ENCODE peak calls at places on chromosomes 11 and 22, in five cellular contexts. One of them, this sample, is unnamed.

GRCh38 chr11:16606784-16607674 is 131.4 kb upstream of the C11orf58 start:
- DNase-seq in body of pancreas: peak; percentile 59
- DNase-seq in stomach: peak; percentile 28
- DNase-seq in A549: no peak
- DNase-seq in suprapubic skin: peak; percentile 64
- DNase-seq in this sample: no peak

GRCh38 chr11:113249491-113249763 is 65.0 kb upstream of the TTC12 start:
- DNase-seq in body of pancreas: no peak
- DNase-seq in stomach: no peak
- DNase-seq in A549: no peak
- DNase-seq in suprapubic skin: no peak
- DNase-seq in this sample: no peak

GRCh38 chr11:132623496-132623895 is 908.8 kb downstream of the OPCML start:
- DNase-seq in body of pancreas: no peak
- DNase-seq in stomach: no peak
- DNase-seq in A549: no peak
- DNase-seq in suprapubic skin: no peak
- DNase-seq in this sample: no peak

GRCh38 chr11:4154503-4154902 is 59.9 kb downstream of the RRM1 start:
- DNase-seq in body of pancreas: no peak
- DNase-seq in stomach: no peak
- DNase-seq in A549: no peak
- DNase-seq in suprapubic skin: no peak
- DNase-seq in this sample: no peak

GRCh38 chr11:77301510-77301909 is at the start of gene GDPD4:
- DNase-seq in body of pancreas: no peak
- DNase-seq in stomach: no peak
- DNase-seq in A549: no peak
- DNase-seq in suprapubic skin: no peak
- DNase-seq in this sample: no peak

GRCh38 chr22:47678667-47679287 is 916.3 kb downstream of the TBC1D22A start:
- DNase-seq in body of pancreas: no peak
- DNase-seq in stomach: no peak
- DNase-seq in A549: no peak
- DNase-seq in suprapubic skin: no peak
- DNase-seq in this sample: no peak

GRCh38 chr11:76663912-76664440 is 6.6 kb downstream of the LRRC32 start:
- DNase-seq in body of pancreas: no peak
- DNase-seq in stomach: no peak
- DNase-seq in A549: no peak
- DNase-seq in suprapubic skin: peak; percentile 44
- DNase-seq in this sample: no peak

GRCh38 chr22:31917227-31917921 is 27.0 kb upstream of the YWHAH start:
- DNase-seq in body of pancreas: peak; percentile 9
- DNase-seq in stomach: no peak
- DNase-seq in A549: no peak
- DNase-seq in suprapubic skin: no peak
- DNase-seq in this sample: no peak

GRCh38 chr11:120180571-120181445 is 30.0 kb upstream of the OAF start:
- DNase-seq in body of pancreas: no peak
- DNase-seq in stomach: peak; percentile 20
- DNase-seq in A549: no peak
- DNase-seq in suprapubic skin: peak; percentile 66
- DNase-seq in this sample: peak; percentile 92

GRCh38 chr11:111335596-111335995 is 37.2 kb downstream of the POU2AF3 start:
- DNase-seq in body of pancreas: no peak
- DNase-seq in stomach: no peak
- DNase-seq in A549: no peak
- DNase-seq in suprapubic skin: no peak
- DNase-seq in this sample: no peak

GRCh38 chr11:22521226-22521625 is 104.4 kb downstream of the FANCF start:
- DNase-seq in body of pancreas: no peak
- DNase-seq in stomach: no peak
- DNase-seq in A549: no peak
- DNase-seq in suprapubic skin: no peak
- DNase-seq in this sample: no peak

GRCh38 chr22:21726650-21727049 is 8.9 kb downstream of the YPEL1 start:
- DNase-seq in body of pancreas: peak; percentile 60
- DNase-seq in stomach: no peak
- DNase-seq in A549: peak; percentile 20
- DNase-seq in suprapubic skin: no peak
- DNase-seq in this sample: no peak

GRCh38 chr11:85094795-85095194 is 532.3 kb downstream of the DLG2 start:
- DNase-seq in body of pancreas: no peak
- DNase-seq in stomach: no peak
- DNase-seq in A549: no peak
- DNase-seq in suprapubic skin: no peak
- DNase-seq in this sample: no peak

GRCh38 chr11:61695917-61696316 is 15.7 kb downstream of the DAGLA start:
- DNase-seq in body of pancreas: peak; percentile 84
- DNase-seq in stomach: peak; percentile 78
- DNase-seq in A549: peak; percentile 83
- DNase-seq in suprapubic skin: peak; percentile 93
- DNase-seq in this sample: no peak

GRCh38 chr11:26951849-26952515 is 41.9 kb upstream of the FIBIN start:
- DNase-seq in body of pancreas: no peak
- DNase-seq in stomach: no peak
- DNase-seq in A549: no peak
- DNase-seq in suprapubic skin: no peak
- DNase-seq in this sample: no peak

GRCh38 chr22:43260818-43261217 is 73.9 kb upstream of the TTLL12 start:
- DNase-seq in body of pancreas: no peak
- DNase-seq in stomach: no peak
- DNase-seq in A549: no peak
- DNase-seq in suprapubic skin: no peak
- DNase-seq in this sample: no peak

GRCh38 chr11:104064016-104064630 is 27.7 kb downstream of the DDI1 start:
- DNase-seq in body of pancreas: no peak
- DNase-seq in stomach: no peak
- DNase-seq in A549: no peak
- DNase-seq in suprapubic skin: no peak
- DNase-seq in this sample: no peak

GRCh38 chr11:122149232-122149631 is 33.2 kb upstream of the BLID start:
- DNase-seq in body of pancreas: no peak
- DNase-seq in stomach: no peak
- DNase-seq in A549: no peak
- DNase-seq in suprapubic skin: no peak
- DNase-seq in this sample: no peak

GRCh38 chr11:3669742-3670183 is 1.4 kb downstream of the CHRNA10 start:
- DNase-seq in body of pancreas: no peak
- DNase-seq in stomach: no peak
- DNase-seq in A549: no peak
- DNase-seq in suprapubic skin: no peak
- DNase-seq in this sample: no peak

GRCh38 chr11:102012946-102013345 is 34.3 kb upstream of the CFAP300 start:
- DNase-seq in body of pancreas: no peak
- DNase-seq in stomach: no peak
- DNase-seq in A549: no peak
- DNase-seq in suprapubic skin: no peak
- DNase-seq in this sample: no peak

GRCh38 chr11:8086001-8086479 is 5.0 kb downstream of the TUB start:
- DNase-seq in body of pancreas: no peak
- DNase-seq in stomach: no peak
- DNase-seq in A549: no peak
- DNase-seq in suprapubic skin: no peak
- DNase-seq in this sample: no peak

GRCh38 chr11:32033491-32033890 is 57.4 kb upstream of the RCN1 start:
- DNase-seq in body of pancreas: no peak
- DNase-seq in stomach: no peak
- DNase-seq in A549: no peak
- DNase-seq in suprapubic skin: no peak
- DNase-seq in this sample: no peak

GRCh38 chr22:47124451-47124881 is 362.0 kb downstream of the TBC1D22A start:
- DNase-seq in body of pancreas: no peak
- DNase-seq in stomach: no peak
- DNase-seq in A549: no peak
- DNase-seq in suprapubic skin: peak; percentile 61
- DNase-seq in this sample: no peak

GRCh38 chr11:45038923-45039322 is 88.2 kb upstream of the TP53I11 start:
- DNase-seq in body of pancreas: no peak
- DNase-seq in stomach: no peak
- DNase-seq in A549: no peak
- DNase-seq in suprapubic skin: no peak
- DNase-seq in this sample: no peak

GRCh38 chr22:41238570-41239442 is 1.9 kb downstream of the CHADL start:
- DNase-seq in body of pancreas: no peak
- DNase-seq in stomach: peak; percentile 63
- DNase-seq in A549: no peak
- DNase-seq in suprapubic skin: no peak
- DNase-seq in this sample: no peak

GRCh38 chr11:34214961-34215805 is 109.8 kb downstream of the NAT10 start:
- DNase-seq in body of pancreas: no peak
- DNase-seq in stomach: no peak
- DNase-seq in A549: peak; percentile 63
- DNase-seq in suprapubic skin: no peak
- DNase-seq in this sample: no peak

GRCh38 chr22:10780281-10780680 is 4747.7 kb upstream of the OR11H1 start:
- DNase-seq in body of pancreas: no peak
- DNase-seq in stomach: no peak
- DNase-seq in A549: no peak
- DNase-seq in suprapubic skin: no peak
- DNase-seq in this sample: no peak

GRCh38 chr11:116990061-116990473 is 108.2 kb downstream of the SIK3 start:
- DNase-seq in body of pancreas: peak; percentile 30
- DNase-seq in stomach: no peak
- DNase-seq in A549: no peak
- DNase-seq in suprapubic skin: no peak
- DNase-seq in this sample: no peak

GRCh38 chr11:36333897-36334296 is 37.8 kb downstream of the PRR5L start:
- DNase-seq in body of pancreas: no peak
- DNase-seq in stomach: no peak
- DNase-seq in A549: no peak
- DNase-seq in suprapubic skin: no peak
- DNase-seq in this sample: no peak

GRCh38 chr22:25546751-25547150 is 17.7 kb upstream of the GRK3 start:
- DNase-seq in body of pancreas: no peak
- DNase-seq in stomach: no peak
- DNase-seq in A549: no peak
- DNase-seq in suprapubic skin: no peak
- DNase-seq in this sample: no peak

DNA sequence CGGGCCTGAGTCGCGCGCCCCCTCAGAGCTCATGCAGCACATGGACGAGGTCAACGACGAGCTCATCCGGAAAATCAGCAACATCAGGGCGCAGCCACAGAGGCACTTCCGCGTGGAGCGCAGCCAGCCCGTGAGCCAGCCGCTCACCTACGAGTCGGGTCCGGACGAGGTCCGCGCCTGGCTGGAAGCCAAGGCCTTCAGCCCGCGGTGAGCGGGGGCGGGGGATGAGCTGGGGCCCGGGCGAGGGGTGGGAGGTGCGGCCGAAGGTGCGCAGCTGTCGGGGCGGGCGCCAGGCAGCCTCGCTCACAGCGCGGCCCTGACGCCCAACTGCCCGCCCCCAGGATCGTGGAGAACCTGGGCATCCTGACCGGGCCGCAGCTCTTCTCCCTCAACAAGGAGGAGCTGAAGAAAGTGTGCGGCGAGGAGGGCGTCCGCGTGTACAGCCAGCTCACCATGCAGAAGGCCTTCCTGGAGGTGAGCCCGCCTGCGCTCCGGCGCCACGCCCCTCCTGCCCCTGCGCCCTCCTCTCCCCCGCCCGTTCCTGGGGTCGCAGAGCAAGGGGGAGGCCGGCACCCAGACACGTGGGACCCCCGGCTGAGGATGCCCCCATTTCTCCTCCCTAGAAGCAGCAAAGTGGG is 20.4 kb downstream of the EPS8L2 start:
- DNase-seq in body of pancreas: peak; percentile 89
- DNase-seq in stomach: peak; percentile 83
- DNase-seq in A549: no peak
- DNase-seq in suprapubic skin: peak; percentile 76
- DNase-seq in this sample: peak; percentile 80
- H3K27ac ChIP-seq in body of pancreas: peak overlapping the region; percentile 86
- H3K27ac ChIP-seq in stomach: peak overlapping the region; percentile 66
- H3K27ac ChIP-seq in A549: peak overlapping the region; percentile 93
- H3K27ac ChIP-seq in suprapubic skin: peak overlapping the region; percentile 48
- H3K27ac ChIP-seq in this sample: peak overlapping the region; percentile 81

GRCh38 chr11:68459886-68460740 is 439 bp upstream of the PPP6R3 start:
- DNase-seq in body of pancreas: peak; percentile 98
- DNase-seq in stomach: peak; percentile 96
- DNase-seq in A549: peak; percentile 98
- DNase-seq in suprapubic skin: peak; percentile 98
- DNase-seq in this sample: peak; percentile 100
- TF ChIP-seq CTCF in body of pancreas: no peak
- TF ChIP-seq CTCF in stomach: no peak
- TF ChIP-seq CTCF in A549: no peak
- TF ChIP-seq CTCF in suprapubic skin: no peak
- TF ChIP-seq CTCF in this sample: no peak

DNA sequence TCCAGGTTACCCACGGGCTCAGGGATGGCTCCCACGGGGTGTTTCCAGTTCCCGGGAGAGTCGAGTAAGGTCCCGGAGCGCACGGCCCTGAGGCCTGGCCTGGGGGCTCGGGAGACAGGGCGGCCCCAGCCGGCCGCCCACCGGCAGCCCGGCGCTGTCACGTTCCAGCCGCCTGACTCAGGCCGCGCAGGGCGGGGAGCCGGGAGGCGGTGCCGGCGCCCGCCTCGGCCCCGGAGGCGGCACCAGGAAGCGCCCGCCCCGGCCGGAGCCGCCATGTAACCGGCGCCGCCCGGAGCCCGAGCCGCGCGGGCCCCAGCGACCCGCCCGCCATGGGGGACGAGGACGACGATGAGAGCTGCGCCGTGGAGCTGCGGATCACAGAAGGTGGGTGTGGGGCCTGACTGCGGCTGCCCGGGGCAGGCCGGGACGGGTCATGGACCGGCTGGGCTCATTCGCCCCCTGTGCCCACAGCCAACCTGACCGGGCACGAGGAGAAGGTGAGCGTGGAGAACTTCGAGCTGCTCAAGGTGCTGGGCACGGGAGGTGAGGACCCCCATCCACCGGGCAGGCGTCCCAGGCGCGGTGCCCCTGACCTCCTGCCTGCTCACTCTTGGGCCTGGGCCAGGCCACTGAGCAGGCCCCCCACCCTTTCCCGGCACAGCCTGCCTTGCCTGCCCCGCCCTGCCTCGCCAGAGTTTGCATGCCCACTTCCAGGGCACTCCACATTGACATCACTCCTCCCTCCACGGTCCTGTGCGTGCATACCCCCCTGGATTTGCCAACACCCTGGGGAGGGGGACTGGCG is at the start of gene RPS6KA4:
- DNase-seq in body of pancreas: peak; percentile 77
- DNase-seq in stomach: peak; percentile 74
- DNase-seq in A549: peak; percentile 71
- DNase-seq in suprapubic skin: peak; percentile 73
- DNase-seq in this sample: no peak
- TF ChIP-seq POLR2A in body of pancreas: peak; percentile 32
- TF ChIP-seq POLR2A in stomach: no peak
- TF ChIP-seq POLR2A in A549: peak; percentile 64
- TF ChIP-seq POLR2A in suprapubic skin: peak; percentile 27
- TF ChIP-seq POLR2A in this sample: peak; percentile 12

DNA sequence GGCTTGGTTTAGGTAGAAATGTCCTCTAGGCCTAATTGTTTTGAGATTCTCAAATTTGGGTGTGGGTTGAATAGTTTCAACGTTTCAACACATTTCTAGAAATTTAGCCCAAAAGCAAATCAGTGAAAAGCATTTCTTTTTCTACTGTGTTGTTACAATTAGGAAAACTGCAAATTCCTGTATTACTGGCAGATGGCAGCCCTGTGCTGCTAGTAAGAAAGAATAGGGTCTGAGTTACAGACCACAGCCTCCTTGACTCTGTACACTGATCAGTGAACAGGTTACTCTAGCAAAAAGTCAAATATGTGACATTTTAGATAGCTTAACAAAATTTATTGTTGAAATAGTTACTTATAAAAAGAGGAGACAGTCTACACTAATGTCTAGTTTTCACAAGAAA is 703.0 kb downstream of the JRKL start:
- DNase-seq in body of pancreas: no peak
- DNase-seq in stomach: no peak
- DNase-seq in A549: no peak
- DNase-seq in suprapubic skin: no peak
- DNase-seq in this sample: no peak
- H3K27ac ChIP-seq in body of pancreas: no peak overlapping the region
- H3K27ac ChIP-seq in stomach: no peak overlapping the region
- H3K27ac ChIP-seq in A549: no peak overlapping the region
- H3K27ac ChIP-seq in suprapubic skin: no peak overlapping the region
- H3K27ac ChIP-seq in this sample: no peak overlapping the region